ENCODE peak calls at places on chromosome 2, in four cellular contexts. N is amygdala, R is right atrium auricular region, D is mammary epithelial cell. O is an unnamed sample.

GRCh38 chr2:119352357-119352756 is 14.3 kb downstream of the C2orf76 start:
- DNase-seq in R (no peak), D (peak), N (no peak), O (no peak)

GRCh38 chr2:58042486-58042970 is 4.1 kb upstream of the VRK2 start:
- DNase-seq in R (no peak), N (no peak), D (peak), O (no peak)

GRCh38 chr2:203396667-203397066 is 68.5 kb downstream of the ABI2 start:
- DNase-seq in N (no peak), R (no peak), D (no peak), O (no peak)

GRCh38 chr2:70981866-70982810 is 3.7 kb downstream of the ANKRD53 start:
- DNase-seq in R (no peak), N (no peak), D (no peak), O (peak)

GRCh38 chr2:18001671-18002070 is 123.2 kb downstream of the KCNS3 start:
- DNase-seq in D (no peak), N (no peak), R (no peak), O (no peak)

GRCh38 chr2:62199392-62200125 is 3.6 kb downstream of the B3GNT2 start:
- DNase-seq in D (peak), N (no peak), R (no peak), O (no peak)

GRCh38 chr2:206856474-206856873 is 82.8 kb upstream of the CPO start:
- DNase-seq in R (no peak), D (peak), N (no peak), O (no peak)

GRCh38 chr2:222743263-222743865 is 71.9 kb downstream of the MOGAT1 start:
- DNase-seq in D (no peak), N (no peak), R (no peak), O (no peak)

GRCh38 chr2:120629241-120629895 is 106.3 kb upstream of the GLI2 start:
- DNase-seq in D (no peak), R (no peak), N (no peak), O (peak)

GRCh38 chr2:174004900-174005605 is 39.9 kb upstream of the SP3 start:
- DNase-seq in D (peak), N (no peak), R (peak), O (peak)

GRCh38 chr2:147382322-147382948 is 462.4 kb upstream of the ACVR2A start:
- DNase-seq in D (peak), R (no peak), N (no peak), O (no peak)

GRCh38 chr2:233026211-233026813 is 6.2 kb upstream of the NEU2 start:
- DNase-seq in N (no peak), D (peak), R (no peak), O (no peak)

GRCh38 chr2:214217599-214217998 is 193.3 kb upstream of the VWC2L start:
- DNase-seq in N (no peak), D (peak), R (no peak), O (no peak)

GRCh38 chr2:3633089-3633981 is 24.7 kb upstream of the ALLC start:
- DNase-seq in R (no peak), N (no peak), D (peak), O (peak)

GRCh38 chr2:139790807-139791206 is 1010.6 kb upstream of the NXPH2 start:
- DNase-seq in N (no peak), R (no peak), D (peak), O (no peak)

GRCh38 chr2:28810384-28811285 is at the start of gene SPDYA:
- DNase-seq in R (peak), N (peak), D (peak), O (peak)

GRCh38 chr2:36394804-36395203 is 39.2 kb downstream of the CRIM1 start:
- DNase-seq in R (no peak), N (no peak), D (no peak), O (no peak)

GRCh38 chr2:85838181-85838580 is 50.6 kb downstream of the ST3GAL5 start:
- DNase-seq in R (no peak), N (no peak), D (no peak), O (no peak)

GRCh38 chr2:191187105-191187829 is 36.5 kb upstream of the STAT4 start:
- DNase-seq in D (no peak), R (no peak), N (no peak), O (no peak)

GRCh38 chr2:121034551-121034950 is 250.5 kb downstream of the TFCP2L1 start:
- DNase-seq in D (no peak), N (no peak), R (no peak), O (no peak)

GRCh38 chr2:18411571-18411970 is 148.9 kb downstream of the RDH14 start:
- DNase-seq in N (no peak), D (no peak), R (no peak), O (no peak)

GRCh38 chr2:28359222-28360065 is 33.2 kb upstream of the FOSL2 start:
- DNase-seq in R (peak), D (no peak), N (no peak), O (no peak)

GRCh38 chr2:239040152-239040761 is 192.4 kb downstream of the TWIST2 start:
- DNase-seq in D (no peak), R (no peak), N (no peak), O (peak)

GRCh38 chr2:74037379-74037860 is 52.7 kb downstream of the TET3 start:
- DNase-seq in D (no peak), N (no peak), R (no peak), O (no peak)

GRCh38 chr2:144472911-144473310 is 47.0 kb downstream of the ZEB2 start:
- DNase-seq in D (no peak), N (no peak), R (no peak), O (no peak)

GRCh38 chr2:230007931-230008707 is 60.6 kb downstream of the SLC16A14 start:
- DNase-seq in D (peak), N (peak), R (peak), O (peak)

GRCh38 chr2:206597716-206598218 is 44.5 kb upstream of the FAM237A start:
- DNase-seq in R (no peak), N (no peak), D (no peak), O (no peak)

GRCh38 chr2:152375174-152375573 is 40.2 kb downstream of the FMNL2 start:
- DNase-seq in D (no peak), R (no peak), N (no peak), O (no peak)